ENCODE peak calls at places on chromosomes 1 and 21, in five cellular contexts. One of them, this sample, is unnamed.

GRCh38 chr1:208256556-208256955 is 12.4 kb upstream of the PLXNA2 start:
- DNase-seq in mesenchymal stem cell: no peak
- DNase-seq in H1: no peak
- DNase-seq in H9: no peak
- DNase-seq in trophoblast cell: peak
- DNase-seq in this sample: no peak

GRCh38 chr1:173479649-173480048 is 2.5 kb downstream of the PRDX6 start:
- DNase-seq in mesenchymal stem cell: peak
- DNase-seq in H1: no peak
- DNase-seq in H9: no peak
- DNase-seq in trophoblast cell: no peak
- DNase-seq in this sample: no peak

GRCh38 chr1:204565617-204566582 is 49.7 kb downstream of the MDM4 start:
- DNase-seq in H9: peak
- DNase-seq in mesenchymal stem cell: peak
- DNase-seq in H1: peak
- DNase-seq in trophoblast cell: peak
- DNase-seq in this sample: peak

GRCh38 chr1:114669562-114670082 is at the start of gene DENND2C:
- DNase-seq in H1: no peak
- DNase-seq in H9: no peak
- DNase-seq in trophoblast cell: no peak
- DNase-seq in mesenchymal stem cell: no peak
- DNase-seq in this sample: no peak

GRCh38 chr1:186958520-186958919 is 129.8 kb downstream of the PLA2G4A start:
- DNase-seq in mesenchymal stem cell: peak
- DNase-seq in trophoblast cell: peak
- DNase-seq in H1: no peak
- DNase-seq in H9: no peak
- DNase-seq in this sample: no peak

GRCh38 chr21:36211660-36212512 is 55.3 kb downstream of the DOP1B start:
- DNase-seq in mesenchymal stem cell: peak
- DNase-seq in H1: no peak
- DNase-seq in trophoblast cell: peak
- DNase-seq in H9: no peak
- DNase-seq in this sample: no peak

GRCh38 chr1:89547563-89548485 is 23.2 kb downstream of the LRRC8B start:
- DNase-seq in H9: no peak
- DNase-seq in trophoblast cell: peak
- DNase-seq in H1: no peak
- DNase-seq in mesenchymal stem cell: peak
- DNase-seq in this sample: no peak

GRCh38 chr1:215023151-215023832 is 59.2 kb upstream of the KCNK2 start:
- DNase-seq in trophoblast cell: no peak
- DNase-seq in mesenchymal stem cell: peak
- DNase-seq in H9: no peak
- DNase-seq in H1: no peak
- DNase-seq in this sample: no peak

GRCh38 chr1:46822248-46822826 is 23.5 kb downstream of the CYP4B1 start:
- DNase-seq in trophoblast cell: no peak
- DNase-seq in H1: no peak
- DNase-seq in mesenchymal stem cell: no peak
- DNase-seq in H9: no peak
- DNase-seq in this sample: no peak

GRCh38 chr1:186925881-186926676 is 97.3 kb downstream of the PLA2G4A start:
- DNase-seq in H9: no peak
- DNase-seq in trophoblast cell: no peak
- DNase-seq in mesenchymal stem cell: no peak
- DNase-seq in H1: no peak
- DNase-seq in this sample: no peak

GRCh38 chr1:97524211-97524610 is 396.6 kb downstream of the DPYD start:
- DNase-seq in mesenchymal stem cell: no peak
- DNase-seq in H1: no peak
- DNase-seq in trophoblast cell: no peak
- DNase-seq in H9: no peak
- DNase-seq in this sample: no peak

GRCh38 chr1:2588661-2589330 is 2.2 kb downstream of the PRXL2B start:
- DNase-seq in H9: no peak
- DNase-seq in mesenchymal stem cell: no peak
- DNase-seq in trophoblast cell: no peak
- DNase-seq in H1: no peak
- DNase-seq in this sample: no peak

GRCh38 chr1:228238461-228238860 is 30.6 kb downstream of the OBSCN start:
- DNase-seq in mesenchymal stem cell: no peak
- DNase-seq in H9: no peak
- DNase-seq in trophoblast cell: no peak
- DNase-seq in H1: no peak
- DNase-seq in this sample: no peak

GRCh38 chr1:228240411-228241240 is 32.8 kb downstream of the OBSCN start:
- DNase-seq in mesenchymal stem cell: no peak
- DNase-seq in H9: no peak
- DNase-seq in trophoblast cell: no peak
- DNase-seq in H1: no peak
- DNase-seq in this sample: no peak

GRCh38 chr1:228242313-228242864 is 34.5 kb downstream of the OBSCN start:
- DNase-seq in mesenchymal stem cell: no peak
- DNase-seq in H1: no peak
- DNase-seq in trophoblast cell: no peak
- DNase-seq in H9: no peak
- DNase-seq in this sample: no peak

GRCh38 chr1:228243093-228243492 is 35.2 kb downstream of the OBSCN start:
- DNase-seq in H9: no peak
- DNase-seq in mesenchymal stem cell: no peak
- DNase-seq in H1: no peak
- DNase-seq in trophoblast cell: no peak
- DNase-seq in this sample: no peak

GRCh38 chr1:228241259-228241658 is 33.4 kb downstream of the OBSCN start:
- DNase-seq in mesenchymal stem cell: no peak
- DNase-seq in H9: no peak
- DNase-seq in H1: no peak
- DNase-seq in trophoblast cell: no peak
- DNase-seq in this sample: no peak
- H2BK12ac ChIP-seq in mesenchymal stem cell: no peak
- H2BK12ac ChIP-seq in H9: no peak
- H2BK12ac ChIP-seq in H1: no peak
- H2BK12ac ChIP-seq in trophoblast cell: no peak
- H2BK12ac ChIP-seq in this sample: no peak

GRCh38 chr1:221356693-221357092 is 385.2 kb downstream of the DUSP10 start:
- DNase-seq in trophoblast cell: no peak
- DNase-seq in H9: no peak
- DNase-seq in H1: no peak
- DNase-seq in mesenchymal stem cell: no peak
- DNase-seq in this sample: no peak
- H2BK12ac ChIP-seq in trophoblast cell: no peak
- H2BK12ac ChIP-seq in H9: no peak
- H2BK12ac ChIP-seq in H1: no peak
- H2BK12ac ChIP-seq in mesenchymal stem cell: no peak
- H2BK12ac ChIP-seq in this sample: no peak

DNA sequence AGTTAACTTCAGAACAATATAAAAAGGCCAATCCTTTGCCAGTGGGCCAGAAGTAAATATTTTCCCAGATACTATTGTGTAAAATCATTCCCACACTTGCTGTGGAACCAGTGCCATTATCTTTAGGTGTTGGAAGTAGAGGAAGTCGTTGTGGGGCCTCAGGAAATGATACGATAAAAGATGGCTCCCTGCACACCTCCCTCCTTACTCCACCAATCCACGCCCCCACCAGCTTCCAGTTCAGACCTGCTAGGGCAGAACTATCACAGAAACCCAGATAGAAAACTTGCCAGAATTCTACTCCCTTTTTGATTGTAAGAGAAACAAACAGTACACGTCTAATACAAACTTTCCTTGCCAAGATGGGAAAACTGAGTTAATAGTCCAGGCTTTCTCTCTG is 173.1 kb upstream of the FMN2 start:
- DNase-seq in H1: no peak
- DNase-seq in trophoblast cell: no peak
- DNase-seq in H9: no peak
- DNase-seq in mesenchymal stem cell: no peak
- DNase-seq in this sample: no peak
- H2BK12ac ChIP-seq in H1: no peak
- H2BK12ac ChIP-seq in trophoblast cell: no peak
- H2BK12ac ChIP-seq in H9: no peak
- H2BK12ac ChIP-seq in mesenchymal stem cell: no peak
- H2BK12ac ChIP-seq in this sample: no peak

GRCh38 chr1:27154469-27154990 is 395 bp downstream of the SLC9A1 start:
- DNase-seq in mesenchymal stem cell: no peak
- DNase-seq in trophoblast cell: no peak
- DNase-seq in H1: no peak
- DNase-seq in H9: no peak
- DNase-seq in this sample: no peak

GRCh38 chr1:27152004-27152828 is 2.7 kb downstream of the SLC9A1 start:
- DNase-seq in H1: no peak
- DNase-seq in trophoblast cell: no peak
- DNase-seq in mesenchymal stem cell: no peak
- DNase-seq in H9: no peak
- DNase-seq in this sample: no peak

GRCh38 chr1:27152829-27153548 is 1.9 kb downstream of the SLC9A1 start:
- DNase-seq in H9: no peak
- DNase-seq in trophoblast cell: no peak
- DNase-seq in H1: no peak
- DNase-seq in mesenchymal stem cell: peak
- DNase-seq in this sample: no peak

GRCh38 chr1:27153927-27154358 is 982 bp downstream of the SLC9A1 start:
- DNase-seq in H1: no peak
- DNase-seq in H9: no peak
- DNase-seq in trophoblast cell: no peak
- DNase-seq in mesenchymal stem cell: peak
- DNase-seq in this sample: no peak

DNA sequence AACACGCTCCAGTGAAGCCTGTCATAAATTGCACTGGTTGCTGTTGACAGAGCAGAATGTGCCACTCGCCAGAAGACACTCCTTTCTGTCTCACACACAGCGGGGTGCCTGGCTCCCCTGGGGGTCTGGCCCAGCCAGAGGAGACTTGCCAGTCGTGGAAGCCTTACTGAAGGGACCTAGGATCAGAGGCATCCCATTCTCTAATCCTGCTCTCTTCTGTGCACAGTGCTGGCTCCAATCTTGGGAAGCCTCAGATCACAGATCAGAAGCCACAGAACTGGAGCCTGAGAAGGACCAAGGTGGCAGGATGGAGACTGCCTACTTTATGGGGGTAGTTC is 1.4 kb downstream of the SLC9A1 start:
- DNase-seq in H1: no peak
- DNase-seq in mesenchymal stem cell: peak
- DNase-seq in H9: no peak
- DNase-seq in trophoblast cell: no peak
- DNase-seq in this sample: no peak
- H2BK12ac ChIP-seq in H1: no peak
- H2BK12ac ChIP-seq in mesenchymal stem cell: no peak
- H2BK12ac ChIP-seq in H9: no peak
- H2BK12ac ChIP-seq in trophoblast cell: no peak
- H2BK12ac ChIP-seq in this sample: no peak

DNA sequence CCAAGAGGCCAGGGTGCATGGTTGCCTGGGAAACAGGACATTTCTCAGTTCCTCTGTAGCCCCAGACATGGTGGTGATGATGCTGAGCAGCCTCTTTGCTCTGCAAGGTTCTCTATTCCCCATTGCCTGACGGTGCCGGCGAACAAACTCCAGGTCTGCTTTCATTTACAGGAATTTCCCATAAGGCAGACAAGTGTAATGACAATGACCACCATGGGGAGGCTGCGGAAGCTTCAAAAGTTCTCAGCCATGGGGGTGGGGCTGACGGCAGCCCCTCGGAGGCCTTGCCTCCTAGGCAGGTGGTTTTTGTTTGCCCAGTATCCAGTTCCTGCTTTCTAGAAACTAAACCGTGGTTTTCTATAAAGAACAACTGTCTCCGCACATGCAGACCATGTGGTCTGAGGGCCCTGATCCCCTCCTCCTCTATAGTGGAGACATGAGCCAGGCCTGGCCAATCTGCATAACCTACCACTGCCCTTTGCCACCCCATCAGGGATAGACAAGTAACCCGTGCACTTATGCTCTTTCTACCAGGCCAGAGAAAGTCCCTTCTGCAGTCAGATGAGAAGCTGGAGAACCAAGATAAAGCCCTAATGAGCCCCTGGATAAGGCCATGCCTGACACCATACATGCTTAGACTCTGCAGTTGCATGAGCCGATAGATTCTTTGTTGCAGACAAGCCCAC is 54.0 kb downstream of the LDLRAD2 start:
- DNase-seq in trophoblast cell: peak
- DNase-seq in H1: peak
- DNase-seq in mesenchymal stem cell: peak
- DNase-seq in H9: peak
- DNase-seq in this sample: no peak
- H2BK12ac ChIP-seq in trophoblast cell: no peak
- H2BK12ac ChIP-seq in H1: peak
- H2BK12ac ChIP-seq in mesenchymal stem cell: no peak
- H2BK12ac ChIP-seq in H9: no peak
- H2BK12ac ChIP-seq in this sample: no peak